ENCODE peak calls at places on chromosomes 11 and 22, in six cellular contexts. H, B, Q, F, I and Y are unnamed samples. For H3K36me3, the result is how much of the 10 kb centered on the place peaks cover.

GRCh38 chr11:124518900-124519541 is 24.4 kb downstream of the OR8B12 start:
- DNase-seq in H (no peak), B (no peak), Q (no peak), F (no peak), I (peak), Y (no peak)

GRCh38 chr11:40401132-40401853 is 1058.2 kb downstream of the LRRC4C start:
- DNase-seq in H (no peak), B (no peak), Q (no peak), F (no peak), I (no peak), Y (no peak)

GRCh38 chr11:75270896-75271415 is 30.4 kb downstream of the TPBGL start:
- DNase-seq in H (no peak), B (peak), Q (peak), F (peak), I (peak), Y (no peak)

GRCh38 chr22:42787357-42787736 is 66.7 kb upstream of the A4GALT start:
- DNase-seq in H (no peak), B (no peak), Q (no peak), F (no peak), I (no peak), Y (no peak)

GRCh38 chr11:133382217-133382746 is 150.0 kb downstream of the OPCML start:
- DNase-seq in H (no peak), B (no peak), Q (no peak), F (no peak), I (no peak), Y (no peak)

GRCh38 chr11:43517518-43517917 is 158.8 kb downstream of the TTC17 start:
- DNase-seq in H (no peak), B (no peak), Q (no peak), F (no peak), I (peak), Y (no peak)

GRCh38 chr11:130629039-130629438 is 180.6 kb downstream of the ADAMTS15 start:
- DNase-seq in H (peak), B (no peak), Q (no peak), F (no peak), I (no peak), Y (no peak)

GRCh38 chr11:128251140-128251539 is 336.2 kb downstream of the ETS1 start:
- DNase-seq in H (no peak), B (no peak), Q (no peak), F (no peak), I (peak), Y (no peak)

GRCh38 chr22:23083315-23084021 is 13.1 kb downstream of the GNAZ start:
- DNase-seq in H (no peak), B (no peak), Q (no peak), F (no peak), I (no peak), Y (no peak)

GRCh38 chr11:77140231-77140959 is 12.3 kb downstream of the MYO7A start:
- DNase-seq in H (no peak), B (peak), Q (no peak), F (peak), I (peak), Y (no peak)

GRCh38 chr11:60457576-60457975 is 1.9 kb downstream of the MS4A1 start:
- DNase-seq in H (no peak), B (no peak), Q (no peak), F (no peak), I (no peak), Y (no peak)

GRCh38 chr22:31637375-31637937 is 24.6 kb downstream of the PISD start:
- DNase-seq in H (no peak), B (peak), Q (no peak), F (no peak), I (no peak), Y (no peak)

GRCh38 chr22:46780453-46780852 is 18.0 kb downstream of the TBC1D22A start:
- DNase-seq in H (no peak), B (no peak), Q (no peak), F (no peak), I (no peak), Y (no peak)

GRCh38 chr11:112343368-112344039 is 82.8 kb upstream of the PLET1 start:
- DNase-seq in H (no peak), B (no peak), Q (no peak), F (no peak), I (peak), Y (no peak)

GRCh38 chr11:26072612-26073011 is 259.3 kb upstream of the ANO3 start:
- DNase-seq in H (no peak), B (no peak), Q (no peak), F (no peak), I (no peak), Y (no peak)

GRCh38 chr11:80007616-80008015 is 566.8 kb upstream of the TENM4 start:
- DNase-seq in H (no peak), B (no peak), Q (no peak), F (no peak), I (no peak), Y (no peak)

GRCh38 chr11:27842290-27842689 is 142.0 kb upstream of the BDNF start:
- DNase-seq in H (no peak), B (no peak), Q (no peak), F (no peak), I (no peak), Y (no peak)

GRCh38 chr22:37731804-37732471 is 35.1 kb downstream of the TRIOBP start:
- DNase-seq in H (no peak), B (no peak), Q (no peak), F (no peak), I (no peak), Y (no peak)

GRCh38 chr11:61115498-61116224 is 13.4 kb downstream of the CD5 start:
- DNase-seq in H (no peak), B (no peak), Q (no peak), F (no peak), I (no peak), Y (no peak)

GRCh38 chr11:128905345-128906184 is 14.4 kb downstream of the KCNJ5 start:
- DNase-seq in H (peak), B (no peak), Q (no peak), F (peak), I (peak), Y (no peak)

GRCh38 chr22:31289335-31289734 is 3.0 kb downstream of the PIK3IP1 start:
- DNase-seq in H (no peak), B (no peak), Q (peak), F (peak), I (no peak), Y (no peak)

GRCh38 chr11:58573451-58574104 is 2.1 kb downstream of the LPXN start:
- DNase-seq in H (peak), B (peak), Q (peak), F (peak), I (peak), Y (peak)

DNA sequence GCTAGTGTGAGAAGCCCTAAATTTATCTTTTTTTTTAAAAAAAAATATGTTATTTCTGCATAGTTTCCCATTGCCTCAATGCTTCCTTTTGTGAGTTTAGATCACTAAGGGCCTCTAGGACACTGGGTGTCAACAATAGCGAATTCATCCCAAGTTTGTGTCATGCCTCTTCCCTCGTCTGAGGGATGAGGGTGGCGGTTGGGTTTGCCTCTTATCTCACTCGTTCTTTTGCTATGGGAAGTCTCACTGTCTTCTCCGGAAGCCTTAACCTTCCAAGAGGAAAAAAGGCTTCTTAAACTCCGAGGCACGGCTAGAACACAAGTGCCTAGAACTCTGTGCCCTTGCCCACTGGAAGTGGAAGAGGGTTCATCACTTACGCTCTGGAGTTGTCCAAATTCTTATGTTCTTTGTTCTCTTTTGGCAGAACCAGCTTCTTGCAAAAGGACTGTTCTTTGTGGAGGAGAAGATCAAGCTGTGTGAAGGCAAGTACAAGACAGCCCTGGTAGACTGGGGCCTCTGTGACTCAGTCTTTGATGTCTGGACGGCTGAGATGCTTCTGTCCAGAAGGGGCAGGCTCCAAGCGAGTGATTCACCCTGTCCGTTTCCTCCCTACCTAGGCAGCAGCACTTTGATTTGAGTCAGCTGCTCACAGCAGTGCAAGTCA is 78.5 kb downstream of the TRAF6 start:
- DNase-seq in H (peak), B (peak), Q (peak), F (peak), I (peak), Y (peak)
- H3K36me3 ChIP-seq in H (under half), B (under half), Q (under half), F (under half), I (under half), Y (under half)

GRCh38 chr11:88482871-88483301 is 145.3 kb upstream of the CTSC start:
- DNase-seq in H (no peak), B (no peak), Q (no peak), F (no peak), I (peak), Y (peak)
- H3K36me3 ChIP-seq in H (under half), B (under half), Q (under half), F (under half), I (under half), Y (under half)

GRCh38 chr22:30021881-30022619 is 58.2 kb upstream of the HORMAD2 start:
- DNase-seq in H (no peak), B (peak), Q (no peak), F (no peak), I (no peak), Y (no peak)
- H3K36me3 ChIP-seq in H (under half), B (half or more), Q (half or more), F (under half), I (half or more), Y (half or more)

GRCh38 chr11:118628031-118628430 is 20.6 kb downstream of the PHLDB1 start:
- DNase-seq in H (no peak), B (no peak), Q (no peak), F (no peak), I (no peak), Y (no peak)

GRCh38 chr11:118628432-118628831 is 21.0 kb downstream of the PHLDB1 start:
- DNase-seq in H (no peak), B (peak), Q (no peak), F (no peak), I (no peak), Y (no peak)

GRCh38 chr11:118625976-118626375 is 18.6 kb downstream of the PHLDB1 start:
- DNase-seq in H (no peak), B (no peak), Q (no peak), F (no peak), I (no peak), Y (no peak)

GRCh38 chr11:118628861-118629549 is 21.6 kb downstream of the PHLDB1 start:
- DNase-seq in H (no peak), B (no peak), Q (no peak), F (no peak), I (no peak), Y (no peak)

GRCh38 chr11:118627566-118627965 is 20.2 kb downstream of the PHLDB1 start:
- DNase-seq in H (no peak), B (no peak), Q (no peak), F (no peak), I (no peak), Y (no peak)
- H3K36me3 ChIP-seq in H (under half), B (half or more), Q (half or more), F (under half), I (half or more), Y (half or more)

GRCh38 chr11:6219359-6219758 is 14.0 kb downstream of the C11orf42 start:
- DNase-seq in H (peak), B (no peak), Q (no peak), F (no peak), I (peak), Y (peak)
- H3K36me3 ChIP-seq in H (under half), B (half or more), Q (half or more), F (under half), I (under half), Y (under half)

GRCh38 chr11:3736816-3737215 is 60.5 kb downstream of the NUP98 start:
- DNase-seq in H (no peak), B (no peak), Q (no peak), F (no peak), I (no peak), Y (no peak)
- H3K36me3 ChIP-seq in H (under half), B (half or more), Q (half or more), F (under half), I (under half), Y (under half)

GRCh38 chr11:87317441-87317840 is 279.7 kb downstream of the TMEM135 start:
- DNase-seq in H (no peak), B (no peak), Q (no peak), F (no peak), I (no peak), Y (no peak)

GRCh38 chr11:87316491-87316890 is 278.8 kb downstream of the TMEM135 start:
- DNase-seq in H (no peak), B (no peak), Q (no peak), F (no peak), I (no peak), Y (no peak)

GRCh38 chr11:87315229-87315628 is 277.5 kb downstream of the TMEM135 start:
- DNase-seq in H (no peak), B (no peak), Q (no peak), F (no peak), I (no peak), Y (no peak)
- H3K36me3 ChIP-seq in H (under half), B (under half), Q (under half), F (under half), I (under half), Y (under half)